ENCODE peak calls at places on chromosome 13, in nine cellular contexts. X, N, T, G, W, K, S, R and Q are unnamed samples.

GRCh38 chr13:98598043-98598442 is 21.1 kb upstream of the STK24 start:
- DNase-seq in X (no peak), N (no peak), T (no peak), G (no peak), W (no peak), K (peak; percentile 38), S (no peak), R (no peak), Q (no peak)

GRCh38 chr13:107864543-107865460 is 350.5 kb downstream of the LIG4 start:
- DNase-seq in X (no peak), N (no peak), T (no peak), G (no peak), W (peak; percentile 31), K (peak; percentile 90), S (no peak), R (peak; percentile 53), Q (no peak)

GRCh38 chr13:46296920-46297319 is 85.2 kb downstream of the LRRC63 start:
- DNase-seq in X (no peak), N (no peak), T (no peak), G (no peak), W (peak; percentile 65), K (no peak), S (no peak), R (no peak), Q (no peak)

GRCh38 chr13:52599853-52600603 is 42.2 kb upstream of the HNRNPA1L2 start:
- DNase-seq in X (no peak), N (no peak), T (peak; percentile 30), G (no peak), W (peak; percentile 32), K (peak; percentile 71), S (peak; percentile 70), R (peak; percentile 22), Q (no peak)

GRCh38 chr13:38819053-38819452 is 132.2 kb downstream of the FREM2 start:
- DNase-seq in X (no peak), N (no peak), T (no peak), G (no peak), W (peak; percentile 57), K (peak; percentile 54), S (no peak), R (peak; percentile 59), Q (peak; percentile 39)

GRCh38 chr13:33265607-33266006 is 19.9 kb downstream of the STARD13 start:
- DNase-seq in X (no peak), N (no peak), T (no peak), G (no peak), W (no peak), K (no peak), S (no peak), R (no peak), Q (no peak)

GRCh38 chr13:105982219-105982618 is 553.2 kb downstream of the EFNB2 start:
- DNase-seq in X (no peak), N (no peak), T (no peak), G (no peak), W (no peak), K (peak; percentile 40), S (no peak), R (no peak), Q (no peak)

GRCh38 chr13:75938811-75939525 is 302.8 kb downstream of the LMO7 start:
- DNase-seq in X (no peak), N (no peak), T (no peak), G (no peak), W (no peak), K (no peak), S (no peak), R (no peak), Q (no peak)

GRCh38 chr13:45456196-45456972 is 8.4 kb upstream of the COG3 start:
- DNase-seq in X (no peak), N (no peak), T (no peak), G (no peak), W (peak; percentile 87), K (no peak), S (no peak), R (no peak), Q (no peak)

GRCh38 chr13:22915442-22916082 is 265.2 kb upstream of the SGCG start:
- DNase-seq in X (peak; percentile 55), N (no peak), T (peak; percentile 57), G (no peak), W (peak; percentile 3), K (peak; percentile 84), S (no peak), R (peak; percentile 10), Q (peak; percentile 46)

GRCh38 chr13:83372786-83373185 is 509.5 kb downstream of the SLITRK1 start:
- DNase-seq in X (no peak), N (no peak), T (no peak), G (no peak), W (peak; percentile 60), K (no peak), S (no peak), R (no peak), Q (no peak)

GRCh38 chr13:101706651-101707050 is 254.2 kb downstream of the ITGBL1 start:
- DNase-seq in X (peak; percentile 36), N (no peak), T (peak; percentile 15), G (peak; percentile 61), W (peak; percentile 95), K (no peak), S (no peak), R (no peak), Q (no peak)

GRCh38 chr13:57636811-57637210 is 5.3 kb downstream of the PCDH17 start:
- DNase-seq in X (no peak), N (no peak), T (no peak), G (no peak), W (no peak), K (no peak), S (no peak), R (no peak), Q (no peak)

GRCh38 chr13:54185785-54186184 is 1157.2 kb downstream of the OLFM4 start:
- DNase-seq in X (no peak), N (no peak), T (no peak), G (no peak), W (no peak), K (peak; percentile 73), S (no peak), R (no peak), Q (no peak)

GRCh38 chr13:64538711-64539110 is 2691.4 kb downstream of the PCDH9 start:
- DNase-seq in X (no peak), N (no peak), T (no peak), G (no peak), W (no peak), K (no peak), S (no peak), R (no peak), Q (no peak)

GRCh38 chr13:97133955-97134354 is 88.2 kb upstream of the MBNL2 start:
- DNase-seq in X (peak; percentile 63), N (no peak), T (no peak), G (no peak), W (no peak), K (no peak), S (no peak), R (no peak), Q (no peak)

GRCh38 chr13:51645154-51645650 is 60.9 kb downstream of the WDFY2 start:
- DNase-seq in X (no peak), N (no peak), T (no peak), G (no peak), W (peak; percentile 63), K (no peak), S (no peak), R (no peak), Q (no peak)

GRCh38 chr13:20902438-20903163 is at the start of gene XPO4:
- DNase-seq in X (peak; percentile 76), N (peak; percentile 5), T (peak; percentile 86), G (peak; percentile 84), W (peak; percentile 76), K (peak; percentile 92), S (peak; percentile 91), R (peak; percentile 61), Q (peak; percentile 75)

GRCh38 chr13:77386880-77387606 is 60.1 kb upstream of the MYCBP2 start:
- DNase-seq in X (no peak), N (no peak), T (no peak), G (no peak), W (no peak), K (no peak), S (no peak), R (no peak), Q (no peak)

GRCh38 chr13:35468195-35468594 is 8.3 kb downstream of the MAB21L1 start:
- DNase-seq in X (no peak), N (no peak), T (no peak), G (no peak), W (no peak), K (peak; percentile 18), S (no peak), R (no peak), Q (no peak)
- H3K27me3 ChIP-seq in X (peaks cover 2% of the 10 kb centered on the region), N (peaks cover 52% of the 10 kb centered on the region), T (no peaks in the 10 kb centered on the region), G (no peaks in the 10 kb centered on the region), W (peaks cover 10% of the 10 kb centered on the region), K (peaks cover 23% of the 10 kb centered on the region), S (no peaks in the 10 kb centered on the region), R (no peaks in the 10 kb centered on the region), Q (no peaks in the 10 kb centered on the region)

GRCh38 chr13:44165895-44166496 is 207.6 kb upstream of the SERP2 start:
- DNase-seq in X (peak; percentile 18), N (no peak), T (no peak), G (no peak), W (peak; percentile 65), K (no peak), S (no peak), R (no peak), Q (no peak)
- H3K27ac ChIP-seq in X (no peak overlapping the region), N (no peak overlapping the region), T (no peak overlapping the region), G (no peak overlapping the region), W (no peak overlapping the region), K (no peak overlapping the region), S (no peak overlapping the region), R (no peak overlapping the region), Q (no peak overlapping the region)

DNA sequence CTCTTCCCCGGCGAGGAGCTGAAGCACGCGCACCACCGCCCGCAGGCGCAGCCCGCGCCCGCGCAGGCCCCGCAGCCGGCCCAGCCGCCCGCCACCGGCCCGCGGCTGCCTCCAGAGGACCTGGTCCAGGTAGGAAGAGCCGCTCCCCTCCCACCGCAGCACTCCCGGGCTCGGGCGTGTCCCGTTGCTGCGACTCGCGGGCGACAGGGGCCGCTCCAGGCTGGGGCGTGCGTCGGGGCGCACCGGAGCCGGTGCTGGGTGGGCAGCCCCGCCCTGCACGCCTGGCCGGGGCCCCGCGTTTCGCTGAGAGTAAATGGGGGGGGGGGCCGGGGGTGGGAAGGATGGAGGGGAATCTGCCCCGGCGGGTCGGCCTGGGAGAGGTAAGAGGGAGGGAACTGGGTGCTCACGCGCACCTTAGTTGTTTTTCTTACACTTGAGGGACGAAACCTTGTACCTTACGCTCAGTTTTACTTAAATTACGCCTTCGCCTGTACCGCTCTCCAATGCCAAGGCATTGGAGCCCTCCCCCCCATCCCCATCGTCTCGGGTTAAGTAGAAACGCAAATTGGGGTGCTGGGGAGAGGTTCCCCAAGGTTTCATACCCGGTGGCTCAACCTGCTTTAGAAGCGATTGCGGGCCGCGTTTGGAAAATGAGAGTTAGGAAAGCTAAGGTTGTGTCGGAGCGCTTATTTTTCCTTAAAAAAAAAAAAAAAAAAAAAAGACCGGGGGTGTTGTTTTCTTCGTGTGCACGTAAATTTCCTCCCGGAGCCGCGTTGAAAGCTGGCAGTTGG is 850 bp downstream of the KLF5 start:
- DNase-seq in X (peak; percentile 66), N (no peak), T (peak; percentile 58), G (peak; percentile 73), W (peak; percentile 55), K (peak; percentile 87), S (peak; percentile 89), R (peak; percentile 54), Q (peak; percentile 51)
- TF ChIP-seq CTCF in X (no peak), N (no peak), T (peak; percentile 22), G (no peak), W (no peak), K (peak; percentile 40), S (no peak), R (peak; percentile 8), Q (no peak)

DNA sequence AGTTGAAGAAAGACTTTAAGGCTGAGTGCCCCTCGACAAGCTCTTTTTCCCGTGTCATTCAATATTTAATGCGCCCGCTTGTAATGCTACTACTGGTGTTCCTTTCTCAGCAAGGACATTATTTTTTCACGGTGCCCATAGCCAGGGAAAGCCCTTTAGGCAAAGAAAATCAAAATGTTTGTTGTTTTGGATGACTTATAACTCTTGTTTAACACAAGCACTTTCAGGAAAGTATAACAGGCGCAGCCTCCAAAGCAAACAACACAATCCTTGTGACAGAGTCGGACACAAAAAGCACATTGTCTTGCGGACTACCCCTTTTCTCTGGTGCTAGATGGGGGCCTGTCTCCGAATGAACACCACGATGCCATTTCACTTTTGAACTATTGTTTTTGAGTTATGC is 12.4 kb downstream of the ZIC5 start:
- DNase-seq in X (no peak), N (no peak), T (no peak), G (no peak), W (no peak), K (peak; percentile 59), S (no peak), R (no peak), Q (no peak)
- H3K27me3 ChIP-seq in X (peaks cover 6% of the 10 kb centered on the region), N (peaks cover 100% of the 10 kb centered on the region), T (peaks cover 53% of the 10 kb centered on the region), G (peaks cover 4% of the 10 kb centered on the region), W (peaks cover 58% of the 10 kb centered on the region), K (peaks cover 30% of the 10 kb centered on the region), S (peaks cover 24% of the 10 kb centered on the region), R (peaks cover 9% of the 10 kb centered on the region), Q (peaks cover 86% of the 10 kb centered on the region)